ENCODE peak calls at places on chromosomes 4 and X, in six cellular contexts. W is GM04503, Q is RKO, N is neural crest cell, P is GM12865, K is NCI-H69. F is an unnamed sample.

GRCh38 chr4:3233391-3234071 is 15.4 kb upstream of the MSANTD1 start:
- DNase-seq in K (no peak), W (no peak), Q (no peak), P (no peak), N (no peak), F (no peak)

GRCh38 chrX:72001906-72002305 is 91.3 kb downstream of the NHSL2 start:
- DNase-seq in N (no peak), P (no peak), K (no peak), W (no peak), Q (no peak), F (no peak)

GRCh38 chrX:1749499-1749898 is 134.6 kb downstream of the ASMT start:
- DNase-seq in N (no peak), W (no peak), P (no peak), Q (no peak), K (peak), F (no peak)

GRCh38 chr4:152935661-152936445 is at the start of gene FHDC1:
- DNase-seq in N (peak), Q (no peak), P (peak), K (peak), W (no peak), F (peak)

GRCh38 chr4:38504396-38504715 is 159.6 kb upstream of the KLF3 start:
- DNase-seq in K (no peak), N (no peak), P (no peak), Q (no peak), W (no peak), F (no peak)

GRCh38 chr4:151324449-151325319 is 721 bp downstream of the SH3D19 start:
- DNase-seq in N (peak), K (peak), Q (peak), P (no peak), W (no peak), F (peak)

GRCh38 chr4:185510803-185511202 is 24.5 kb downstream of the PDLIM3 start:
- DNase-seq in N (no peak), W (no peak), P (no peak), Q (no peak), K (no peak), F (no peak)

GRCh38 chrX:52217494-52218160 is 32.9 kb downstream of the MAGED4 start:
- DNase-seq in K (no peak), Q (no peak), N (no peak), W (no peak), P (no peak), F (no peak)

GRCh38 chrX:24890677-24891076 is 125.1 kb downstream of the ARX start:
- DNase-seq in N (no peak), P (no peak), K (peak), W (no peak), Q (no peak), F (no peak)

GRCh38 chrX:70172226-70172625 is 5.1 kb upstream of the DGAT2L6 start:
- DNase-seq in N (no peak), K (peak), W (no peak), P (no peak), Q (no peak), F (no peak)

GRCh38 chr4:103934178-103934789 is 214.5 kb upstream of the TACR3 start:
- DNase-seq in K (peak), Q (peak), W (no peak), N (peak), P (peak), F (no peak)

GRCh38 chr4:84451546-84451945 is 47.5 kb downstream of the NKX6-1 start:
- DNase-seq in N (no peak), P (peak), W (no peak), K (peak), Q (peak), F (no peak)

GRCh38 chr4:15951781-15952180 is 11.2 kb downstream of the FGFBP2 start:
- DNase-seq in P (no peak), W (no peak), Q (no peak), N (no peak), K (no peak), F (no peak)

GRCh38 chr4:76784237-76784636 is 113.7 kb downstream of the SOWAHB start:
- DNase-seq in Q (no peak), K (peak), P (peak), W (no peak), N (no peak), F (no peak)

GRCh38 chrX:115978068-115978467 is 192.5 kb upstream of the AGTR2 start:
- DNase-seq in Q (no peak), N (no peak), W (no peak), K (no peak), P (no peak), F (no peak)

GRCh38 chr4:1192091-1192492 is 19.7 kb upstream of the SPON2 start:
- DNase-seq in P (no peak), N (no peak), Q (peak), K (no peak), W (peak), F (peak)

GRCh38 chr4:188428935-188429334 is 289.7 kb downstream of the TRIML1 start:
- DNase-seq in Q (no peak), N (no peak), P (no peak), K (peak), W (no peak), F (no peak)

GRCh38 chr4:2469192-2469984 is 482 bp downstream of the RNF4 start:
- DNase-seq in N (no peak), K (peak), Q (peak), W (no peak), P (peak), F (peak)

GRCh38 chr4:25031077-25031606 is 396 bp upstream of the LGI2 start:
- DNase-seq in P (no peak), W (no peak), K (peak), Q (no peak), N (peak), F (no peak)

GRCh38 chrX:10165580-10166247 is 8.9 kb downstream of the CLCN4 start:
- DNase-seq in Q (no peak), P (peak), W (no peak), K (no peak), N (no peak), F (no peak)

GRCh38 chrX:121570072-121570841 is 522.8 kb downstream of the GLUD2 start:
- DNase-seq in P (peak), Q (peak), W (no peak), K (no peak), N (no peak), F (no peak)

GRCh38 chr4:26191353-26191752 is 129.5 kb upstream of the RBPJ start:
- DNase-seq in N (no peak), P (no peak), Q (peak), W (no peak), K (no peak), F (no peak)

GRCh38 chrX:108198420-108198819 is 106.8 kb downstream of the ATG4A start:
- DNase-seq in Q (no peak), N (no peak), K (no peak), W (no peak), P (no peak), F (no peak)

GRCh38 chr4:182922551-182923284 is 5.5 kb upstream of the DCTD start:
- DNase-seq in P (no peak), W (no peak), Q (no peak), K (no peak), N (no peak), F (no peak)

GRCh38 chrX:95145848-95146540 is 1472.0 kb downstream of the FAM133A start:
- DNase-seq in P (no peak), N (no peak), Q (no peak), K (no peak), W (no peak), F (no peak)

GRCh38 chrX:17535229-17535628 is 160.2 kb downstream of the NHS start:
- DNase-seq in W (no peak), P (peak), Q (no peak), K (peak), N (peak), F (peak)

GRCh38 chr4:924107-925096 is 7.7 kb downstream of the GAK start:
- DNase-seq in K (no peak), N (no peak), W (no peak), Q (no peak), P (peak), F (no peak)

GRCh38 chrX:11351375-11352295 is 58.4 kb downstream of the AMELX start:
- DNase-seq in W (peak), P (no peak), Q (no peak), N (no peak), K (no peak), F (no peak)

GRCh38 chr4:7928711-7929505 is 10.8 kb downstream of the AFAP1 start:
- DNase-seq in Q (no peak), K (peak), N (no peak), W (no peak), P (no peak), F (no peak)

GRCh38 chr4:61427818-61428495 is 227.8 kb downstream of the ADGRL3 start:
- DNase-seq in Q (no peak), K (peak), W (no peak), P (no peak), N (no peak), F (no peak)

GRCh38 chr4:184306470-184306869 is 88.8 kb upstream of the ENPP6 start:
- DNase-seq in P (no peak), Q (no peak), N (no peak), K (no peak), W (no peak), F (no peak)

GRCh38 chr4:74016068-74016467 is 17.6 kb upstream of the CXCL5 start:
- DNase-seq in P (no peak), Q (no peak), W (no peak), N (no peak), K (no peak), F (no peak)

GRCh38 chr4:128525939-128526630 is 238.5 kb upstream of the PGRMC2 start:
- DNase-seq in Q (no peak), N (no peak), P (no peak), W (no peak), K (peak), F (no peak)

GRCh38 chr4:70721747-70722146 is at the start of gene RUFY3:
- DNase-seq in K (peak), Q (peak), P (no peak), W (peak), N (no peak), F (no peak)

GRCh38 chr4:2714071-2714770 is 41.9 kb downstream of the TNIP2 start:
- DNase-seq in K (no peak), W (peak), N (no peak), P (no peak), Q (no peak), F (peak)

GRCh38 chr4:98528882-98529281 is 129.5 kb downstream of the TSPAN5 start:
- DNase-seq in K (no peak), N (no peak), P (no peak), W (no peak), Q (no peak), F (no peak)